ENCODE peak calls at places on chromosomes 5 and 9, in six cellular contexts. V, G, U, C, X and T are unnamed samples. For H3K36me3, the result is how much of the 10 kb centered on the place peaks cover.

GRCh38 chr9:15299374-15299939 is 7.6 kb downstream of the TTC39B start:
- DNase-seq in G (no peak), V (peak), U (no peak), C (no peak), X (peak), T (no peak)

GRCh38 chr5:113212244-113212920 is 222.4 kb downstream of the TSSK1B start:
- DNase-seq in V (no peak), C (no peak), G (no peak), X (no peak), U (no peak), T (no peak)

GRCh38 chr9:137494104-137494544 is 35.0 kb upstream of the NSMF start:
- DNase-seq in U (no peak), C (peak), X (no peak), V (no peak), G (no peak), T (no peak)

GRCh38 chr5:131242728-131243255 is 21.1 kb upstream of the CDC42SE2 start:
- DNase-seq in U (no peak), G (no peak), C (no peak), V (no peak), X (no peak), T (no peak)

GRCh38 chr9:98780059-98780749 is 16.2 kb downstream of the ANKS6 start:
- DNase-seq in V (no peak), C (no peak), X (no peak), G (no peak), U (no peak), T (no peak)

GRCh38 chr5:144427871-144428270 is 257.2 kb downstream of the KCTD16 start:
- DNase-seq in U (no peak), C (no peak), G (no peak), X (no peak), V (no peak), T (no peak)

GRCh38 chr5:57986746-57987145 is 473.1 kb downstream of the PLK2 start:
- DNase-seq in X (no peak), U (no peak), G (no peak), V (no peak), C (no peak), T (no peak)

GRCh38 chr9:24545847-24546522 is at the start of gene IZUMO3:
- DNase-seq in G (no peak), U (no peak), C (no peak), V (no peak), X (no peak), T (no peak)

GRCh38 chr5:116785101-116785500 is 210.5 kb upstream of the SEMA6A start:
- DNase-seq in V (no peak), C (no peak), U (no peak), X (no peak), G (no peak), T (no peak)

GRCh38 chr5:154779105-154779504 is 23.9 kb downstream of the LARP1 start:
- DNase-seq in G (peak), X (no peak), U (peak), C (no peak), V (no peak), T (no peak)

GRCh38 chr5:144265643-144266042 is 95.0 kb downstream of the KCTD16 start:
- DNase-seq in G (no peak), X (no peak), U (no peak), C (no peak), V (no peak), T (no peak)

GRCh38 chr9:128632486-128632885 is 24.2 kb downstream of the DYNC2I2 start:
- DNase-seq in V (no peak), X (no peak), G (no peak), C (no peak), U (no peak), T (no peak)
- H3K36me3 ChIP-seq in V (under half), X (under half), G (under half), C (half or more), U (under half), T (half or more)

GRCh38 chr5:33153373-33153772 is 287.4 kb upstream of the TARS1 start:
- DNase-seq in G (no peak), U (no peak), V (no peak), X (no peak), C (no peak), T (no peak)

GRCh38 chr5:33153891-33154290 is 286.9 kb upstream of the TARS1 start:
- DNase-seq in G (no peak), C (no peak), U (no peak), V (no peak), X (no peak), T (no peak)

GRCh38 chr5:33146916-33147315 is 293.8 kb upstream of the TARS1 start:
- DNase-seq in U (no peak), G (no peak), X (no peak), V (no peak), C (no peak), T (no peak)

GRCh38 chr5:33143405-33144123 is 297.2 kb upstream of the TARS1 start:
- DNase-seq in X (no peak), V (no peak), U (no peak), C (no peak), G (no peak), T (no peak)

DNA sequence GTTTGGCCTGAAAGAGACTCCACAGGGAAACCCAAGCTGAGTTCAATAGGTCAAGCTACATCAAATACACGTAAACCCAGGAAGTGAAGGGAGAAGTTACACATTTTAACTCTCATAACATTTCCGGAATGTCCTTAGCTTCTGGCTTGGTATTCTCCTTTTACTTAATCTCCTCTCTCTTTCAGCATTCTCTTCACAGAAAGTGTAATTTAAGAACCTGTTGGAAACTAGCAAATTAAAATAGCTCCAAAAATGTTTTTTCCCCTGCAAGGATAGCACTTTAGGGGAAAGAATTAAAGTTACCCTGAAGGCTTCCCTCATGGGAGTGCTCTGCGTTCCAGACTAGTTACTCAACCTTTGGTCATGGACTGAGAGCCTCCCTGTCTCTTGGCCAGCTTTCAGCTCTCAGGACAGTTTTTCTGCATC is 292.7 kb upstream of the TARS1 start:
- DNase-seq in G (peak), C (no peak), U (no peak), X (no peak), V (no peak), T (no peak)
- TF ChIP-seq ZNF274 in G (no peak), C (no peak), U (no peak), X (no peak), V (no peak), T (no peak)

GRCh38 chr5:79983618-79984017 is 7.4 kb downstream of the MTX3 start:
- DNase-seq in C (no peak), U (no peak), G (no peak), X (no peak), V (no peak), T (no peak)
- H3K36me3 ChIP-seq in C (under half), U (under half), G (under half), X (under half), V (half or more), T (half or more)

GRCh38 chr9:3880851-3881250 is 355.1 kb upstream of the RFX3 start:
- DNase-seq in G (no peak), X (no peak), C (no peak), V (no peak), U (no peak), T (no peak)
- TF ChIP-seq ZNF274 in G (no peak), X (no peak), C (no peak), V (no peak), U (no peak), T (no peak)

GRCh38 chr5:56918054-56918453 is 8.7 kb downstream of the SETD9 start:
- DNase-seq in X (no peak), U (no peak), G (peak), C (no peak), V (no peak), T (no peak)
- H3K36me3 ChIP-seq in X (under half), U (under half), G (under half), C (under half), V (under half), T (under half)